ENCODE peak calls at places on chromosomes 12 and 14, in ten cellular contexts. J, C, Q, K, M, B, N, G, T and I are unnamed samples.

GRCh38 chr12:124489915-124490583 is 77.4 kb downstream of the NCOR2 start:
- DNase-seq in J (no peak), C (no peak), Q (no peak), K (no peak), M (no peak), B (no peak), N (no peak), G (no peak), T (no peak), I (no peak)

GRCh38 chr12:19643635-19644034 is 204.3 kb downstream of the AEBP2 start:
- DNase-seq in J (peak), C (no peak), Q (peak), K (peak), M (no peak), B (no peak), N (peak), G (no peak), T (peak), I (peak)

GRCh38 chr12:12432373-12432772 is 75.5 kb downstream of the BORCS5 start:
- DNase-seq in J (peak), C (no peak), Q (peak), K (peak), M (no peak), B (no peak), N (no peak), G (no peak), T (no peak), I (no peak)

GRCh38 chr14:73249564-73250316 is 12.4 kb downstream of the PAPLN start:
- DNase-seq in J (no peak), C (no peak), Q (no peak), K (no peak), M (no peak), B (no peak), N (no peak), G (no peak), T (no peak), I (no peak)

GRCh38 chr14:46820291-46820690 is 168.7 kb upstream of the RPL10L start:
- DNase-seq in J (no peak), C (no peak), Q (no peak), K (no peak), M (no peak), B (no peak), N (no peak), G (no peak), T (no peak), I (no peak)

GRCh38 chr14:89750909-89751502 is 203.5 kb downstream of the EFCAB11 start:
- DNase-seq in J (no peak), C (no peak), Q (no peak), K (no peak), M (no peak), B (peak), N (no peak), G (no peak), T (no peak), I (no peak)

GRCh38 chr14:101733211-101733610 is 28.3 kb upstream of the PPP2R5C start:
- DNase-seq in J (no peak), C (no peak), Q (peak), K (no peak), M (no peak), B (peak), N (no peak), G (no peak), T (no peak), I (no peak)

GRCh38 chr12:123645851-123646250 is 12.2 kb downstream of the GTF2H3 start:
- DNase-seq in J (no peak), C (no peak), Q (no peak), K (no peak), M (no peak), B (no peak), N (no peak), G (no peak), T (no peak), I (no peak)

GRCh38 chr14:77253333-77254190 is 17.4 kb downstream of the NGB start:
- DNase-seq in J (no peak), C (no peak), Q (no peak), K (no peak), M (no peak), B (no peak), N (no peak), G (no peak), T (no peak), I (no peak)